ENCODE peak calls at places on chromosomes 2 and 18, in five cellular contexts. B is breast epithelium, W is HCT116, N is body of pancreas, O is IMR-90. E is an unnamed sample.

GRCh38 chr18:76209597-76209996 is 285.4 kb downstream of the ZNF516 start:
- DNase-seq in O (peak), W (no peak), N (no peak), B (no peak), E (no peak)

GRCh38 chr18:47215554-47216138 is 35.8 kb downstream of the SKOR2 start:
- DNase-seq in O (peak), N (no peak), B (no peak), W (peak), E (peak)

GRCh38 chr2:176129825-176130152 is 284 bp downstream of the HOXD8 start:
- DNase-seq in O (no peak), B (no peak), N (no peak), W (no peak), E (no peak)

GRCh38 chr2:113175736-113176695 is 2.2 kb downstream of the PSD4 start:
- DNase-seq in O (no peak), B (no peak), W (no peak), N (no peak), E (no peak)

GRCh38 chr2:191638079-191638801 is 39.7 kb upstream of the NABP1 start:
- DNase-seq in W (no peak), B (no peak), O (no peak), N (no peak), E (no peak)

GRCh38 chr2:6986251-6986893 is 69.2 kb downstream of the RNF144A start:
- DNase-seq in B (no peak), N (peak), O (no peak), W (no peak), E (no peak)

GRCh38 chr2:12728221-12728777 is 11.6 kb downstream of the TRIB2 start:
- DNase-seq in N (no peak), W (no peak), B (no peak), O (no peak), E (no peak)

GRCh38 chr2:72894466-72894865 is 7.3 kb downstream of the SPR start:
- DNase-seq in B (no peak), O (no peak), N (no peak), W (no peak), E (no peak)

GRCh38 chr2:186927867-186928191 is 78.9 kb upstream of the ZSWIM2 start:
- DNase-seq in N (no peak), O (no peak), W (no peak), B (no peak), E (no peak)

GRCh38 chr2:208077286-208077685 is 47.0 kb downstream of the CRYGD start:
- DNase-seq in W (no peak), O (peak), B (no peak), N (no peak), E (no peak)

GRCh38 chr2:207202645-207203044 is 36.9 kb upstream of the KLF7 start:
- DNase-seq in W (peak), B (no peak), O (peak), N (no peak), E (no peak)

GRCh38 chr2:84249140-84249539 is 209.9 kb downstream of the SUCLG1 start:
- DNase-seq in B (no peak), W (no peak), N (no peak), O (no peak), E (no peak)

GRCh38 chr2:85273732-85274731 is 53.8 kb downstream of the TGOLN2 start:
- DNase-seq in W (no peak), O (peak), N (no peak), B (peak), E (no peak)

GRCh38 chr2:215396595-215397313 is 39.1 kb downstream of the FN1 start:
- DNase-seq in W (no peak), N (no peak), O (peak), B (no peak), E (no peak)

GRCh38 chr18:35324926-35325655 is 19.1 kb downstream of the ZNF24 start:
- DNase-seq in B (no peak), W (no peak), O (peak), N (no peak), E (no peak)

GRCh38 chr2:54945401-54946219 is 104.6 kb downstream of the RTN4 start:
- DNase-seq in B (peak), N (peak), W (no peak), O (peak), E (peak)

GRCh38 chr18:23877371-23877770 is 137.2 kb upstream of the TTC39C start:
- DNase-seq in N (no peak), B (no peak), O (no peak), W (no peak), E (no peak)

GRCh38 chr2:39141346-39142011 is 20.6 kb upstream of the SOS1 start:
- DNase-seq in N (no peak), B (no peak), O (no peak), W (no peak), E (no peak)

GRCh38 chr2:47265158-47265557 is 110.0 kb upstream of the STPG4 start:
- DNase-seq in O (no peak), B (no peak), W (no peak), N (no peak), E (no peak)

GRCh38 chr2:40431600-40431955 is 20.3 kb downstream of the SLC8A1 start:
- DNase-seq in B (no peak), O (peak), N (no peak), W (no peak), E (no peak)

GRCh38 chr2:179991344-179991743 is 15.8 kb downstream of the CWC22 start:
- DNase-seq in O (no peak), N (no peak), W (no peak), B (no peak), E (no peak)

GRCh38 chr18:22136395-22136794 is 33.0 kb upstream of the GATA6 start:
- DNase-seq in W (no peak), B (no peak), N (no peak), O (peak), E (no peak)

GRCh38 chr2:222688912-222689311 is 17.5 kb downstream of the MOGAT1 start:
- DNase-seq in O (no peak), B (no peak), W (no peak), N (no peak), E (no peak)

GRCh38 chr2:95347681-95348608 is 50.8 kb downstream of the KCNIP3 start:
- DNase-seq in W (no peak), N (no peak), O (no peak), B (no peak), E (peak)

GRCh38 chr2:223947711-223948205 is 2.6 kb upstream of the WDFY1 start:
- DNase-seq in O (no peak), W (no peak), N (no peak), B (no peak), E (no peak)

GRCh38 chr2:39913648-39914456 is 134.8 kb upstream of the THUMPD2 start:
- DNase-seq in B (no peak), O (peak), N (no peak), W (peak), E (no peak)

GRCh38 chr18:33596178-33596854 is 18.3 kb downstream of the ASXL3 start:
- DNase-seq in O (peak), B (no peak), W (no peak), N (no peak), E (no peak)

GRCh38 chr2:240300261-240300821 is 135.1 kb upstream of the GPC1 start:
- DNase-seq in N (no peak), B (no peak), O (no peak), W (no peak), E (peak)

GRCh38 chr2:100819365-100820345 is at the start of gene NPAS2:
- DNase-seq in O (peak), N (peak), W (no peak), B (peak), E (peak)

GRCh38 chr18:3775996-3776395 is 326.0 kb downstream of the TGIF1 start:
- DNase-seq in O (no peak), N (no peak), W (no peak), B (no peak), E (no peak)

GRCh38 chr18:32613821-32614220 is 143.1 kb upstream of the GAREM1 start:
- DNase-seq in N (no peak), O (no peak), W (no peak), B (no peak), E (no peak)

GRCh38 chr2:232367591-232368233 is 10.8 kb upstream of the ALPP start:
- DNase-seq in B (no peak), N (no peak), W (no peak), O (no peak), E (no peak)
- TF ChIP-seq CTCF in B (no peak), N (no peak), W (peak), O (no peak), E (no peak)

GRCh38 chr2:181536730-181537129 is 79.5 kb downstream of the ITGA4 start:
- DNase-seq in W (no peak), O (no peak), N (no peak), B (no peak), E (no peak)
- TF ChIP-seq POLR2A in W (no peak), O (no peak), N (no peak), B (no peak), E (no peak)

GRCh38 chr2:150479075-150479915 is 8.2 kb downstream of the RND3 start:
- DNase-seq in O (peak), B (no peak), W (no peak), N (no peak), E (no peak)
- H3K4me3 ChIP-seq in O (peak), B (no peak), W (no peak), N (no peak), E (no peak)

DNA sequence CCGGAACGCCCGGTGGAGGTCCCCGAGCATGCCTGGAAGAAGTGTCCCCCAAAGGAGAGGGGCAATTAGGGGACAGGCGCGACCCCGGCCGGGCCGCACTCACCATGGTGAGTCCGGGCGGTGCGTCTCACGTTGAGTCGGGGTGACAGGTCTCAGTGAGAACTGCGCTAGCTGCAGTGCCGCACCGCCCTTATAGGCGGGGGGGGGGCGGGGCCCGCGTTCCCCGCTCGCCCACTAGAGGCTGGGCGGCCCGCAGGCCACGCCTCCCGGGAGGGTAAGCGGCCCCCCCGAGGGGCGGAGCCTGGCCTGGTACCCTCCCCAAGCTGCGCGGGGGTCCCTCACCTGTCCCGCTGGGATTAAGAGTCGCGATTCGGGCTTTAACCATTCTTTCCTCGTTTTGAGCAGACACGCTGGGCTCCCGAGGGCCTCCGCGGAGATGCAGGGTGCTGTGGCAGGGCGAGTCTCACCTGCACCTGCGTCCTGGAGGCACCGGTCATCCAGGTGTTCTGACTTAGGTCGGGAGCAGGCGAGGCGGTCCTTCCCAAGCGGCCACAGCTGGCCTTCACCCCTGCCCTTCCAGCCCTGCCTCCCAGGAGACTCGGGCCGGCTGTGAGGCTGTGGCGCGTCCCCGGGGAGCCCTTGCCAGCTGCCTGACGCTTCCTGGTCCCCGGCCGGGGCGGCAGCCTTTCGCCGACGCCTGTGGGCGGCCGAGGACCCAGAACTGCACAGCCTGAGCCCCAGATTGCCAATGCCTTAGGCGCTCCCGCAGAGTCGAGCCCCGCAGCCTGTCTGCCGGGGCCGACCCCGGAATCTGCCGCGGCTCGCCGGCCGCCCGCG is at the start of gene TUBA4A:
- DNase-seq in O (peak), N (peak), W (peak), B (peak), E (peak)
- TF ChIP-seq CTCF in O (no peak), N (peak), W (no peak), B (peak), E (no peak)

DNA sequence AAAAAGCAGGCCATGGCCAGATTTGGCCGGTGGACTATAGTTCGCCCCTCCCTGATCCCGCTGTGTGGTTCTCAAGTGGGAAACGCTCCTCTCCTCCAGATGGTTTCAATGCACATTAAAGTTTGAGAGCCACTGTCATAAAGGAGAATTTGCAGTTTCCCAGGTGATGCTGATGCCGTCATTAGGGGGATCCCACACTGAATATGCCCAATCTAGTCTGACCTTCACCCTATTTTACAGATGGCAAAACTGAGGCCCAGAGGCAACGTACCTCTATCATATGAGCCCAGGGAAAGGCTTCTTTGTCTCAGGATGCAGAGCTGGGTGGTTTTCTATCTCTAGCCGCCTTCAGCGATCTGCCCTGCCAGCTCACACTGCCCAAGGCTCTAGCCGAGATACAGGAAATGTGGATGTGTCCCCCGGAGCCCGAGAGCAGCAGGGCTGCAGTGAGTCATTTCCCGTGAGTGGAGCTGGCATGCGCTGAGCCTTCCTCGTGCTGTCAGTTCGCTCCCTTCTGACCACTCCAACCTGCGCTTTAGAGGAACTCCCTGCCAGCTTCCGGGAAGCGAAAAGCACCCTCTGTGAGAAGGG is 116.2 kb downstream of the SMAD7 start:
- DNase-seq in O (peak), N (peak), W (peak), B (peak), E (peak)
- TF ChIP-seq POLR2A in O (peak), N (no peak), W (no peak), B (no peak), E (no peak)

GRCh38 chr2:138090330-138090729 is 126.1 kb downstream of the HNMT start:
- DNase-seq in W (peak), O (peak), B (no peak), N (no peak), E (no peak)

GRCh38 chr2:138087761-138088602 is 123.7 kb downstream of the HNMT start:
- DNase-seq in N (peak), O (no peak), B (no peak), W (no peak), E (peak)

GRCh38 chr2:138081225-138082073 is 117.2 kb downstream of the HNMT start:
- DNase-seq in W (no peak), O (no peak), N (no peak), B (no peak), E (no peak)

GRCh38 chr2:138084206-138084605 is 119.9 kb downstream of the HNMT start:
- DNase-seq in O (no peak), W (no peak), B (no peak), N (no peak), E (no peak)

DNA sequence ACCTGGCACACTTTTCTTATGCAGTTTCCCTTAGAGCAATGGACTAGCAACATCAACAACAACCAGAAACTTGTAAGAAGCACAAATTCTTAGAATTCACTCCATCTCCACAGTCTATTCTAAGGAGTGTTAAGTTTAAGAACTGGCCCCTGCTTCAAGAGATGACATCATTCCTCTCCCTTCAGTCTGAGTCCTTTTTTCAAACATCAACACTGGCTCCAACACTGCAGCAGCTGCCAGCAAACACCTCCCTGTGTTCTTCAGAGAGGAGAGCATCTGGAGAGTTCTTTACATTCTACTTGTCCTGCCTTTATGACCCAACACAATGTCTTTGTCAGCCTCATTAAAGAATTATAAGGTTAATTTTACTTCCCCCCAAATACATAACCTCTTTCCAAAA is 122.3 kb downstream of the HNMT start:
- DNase-seq in N (no peak), W (no peak), O (peak), B (no peak), E (no peak)
- H3K4me3 ChIP-seq in N (no peak), W (no peak), O (no peak), B (no peak), E (no peak)

GRCh38 chr2:43788646-43789045 is 14.8 kb downstream of the DYNC2LI1 start:
- DNase-seq in W (no peak), N (no peak), O (no peak), B (no peak), E (no peak)
- TF ChIP-seq CTCF in W (no peak), N (no peak), O (no peak), B (no peak), E (no peak)

DNA sequence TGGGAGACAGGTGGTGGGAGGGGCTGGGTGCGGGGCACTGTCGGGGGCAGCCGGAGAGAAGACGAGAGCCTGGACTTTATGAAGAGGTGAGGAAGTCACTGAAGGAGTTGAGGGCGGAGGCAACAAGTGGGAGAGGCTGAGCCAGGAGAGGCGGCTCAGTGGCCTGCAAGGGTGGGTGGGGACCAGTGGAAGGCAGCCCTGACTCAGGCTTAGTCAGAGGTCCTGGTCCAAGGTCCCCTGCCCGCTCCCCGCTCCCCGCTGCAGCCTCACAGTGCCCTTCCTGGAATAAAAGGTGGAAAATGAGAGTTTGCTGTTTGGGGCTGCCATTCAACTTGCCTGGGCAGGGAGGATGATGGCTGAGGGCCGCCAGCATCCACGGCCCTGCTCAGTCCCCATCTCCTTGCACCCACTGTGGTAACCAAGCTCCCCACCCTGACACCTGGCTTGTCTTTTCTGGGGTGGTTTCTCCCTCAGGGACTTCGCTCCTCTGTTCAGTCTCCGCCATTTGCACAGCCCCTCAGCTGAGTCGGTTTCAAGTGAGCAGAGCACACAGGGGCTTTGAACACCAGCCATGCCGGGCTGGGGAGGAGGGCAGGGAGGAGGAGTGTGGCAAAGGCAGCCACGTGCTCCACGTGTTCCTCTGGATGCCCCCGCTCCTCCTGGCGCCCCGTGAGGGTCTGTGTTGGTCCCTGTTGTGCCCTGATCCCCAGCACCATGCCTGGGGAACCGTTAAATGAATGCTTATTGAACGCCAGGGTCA is 13.7 kb upstream of the RALB start:
- DNase-seq in W (peak), O (peak), N (no peak), B (no peak), E (no peak)
- TF ChIP-seq POLR2A in W (no peak), O (no peak), N (no peak), B (no peak), E (no peak)

DNA sequence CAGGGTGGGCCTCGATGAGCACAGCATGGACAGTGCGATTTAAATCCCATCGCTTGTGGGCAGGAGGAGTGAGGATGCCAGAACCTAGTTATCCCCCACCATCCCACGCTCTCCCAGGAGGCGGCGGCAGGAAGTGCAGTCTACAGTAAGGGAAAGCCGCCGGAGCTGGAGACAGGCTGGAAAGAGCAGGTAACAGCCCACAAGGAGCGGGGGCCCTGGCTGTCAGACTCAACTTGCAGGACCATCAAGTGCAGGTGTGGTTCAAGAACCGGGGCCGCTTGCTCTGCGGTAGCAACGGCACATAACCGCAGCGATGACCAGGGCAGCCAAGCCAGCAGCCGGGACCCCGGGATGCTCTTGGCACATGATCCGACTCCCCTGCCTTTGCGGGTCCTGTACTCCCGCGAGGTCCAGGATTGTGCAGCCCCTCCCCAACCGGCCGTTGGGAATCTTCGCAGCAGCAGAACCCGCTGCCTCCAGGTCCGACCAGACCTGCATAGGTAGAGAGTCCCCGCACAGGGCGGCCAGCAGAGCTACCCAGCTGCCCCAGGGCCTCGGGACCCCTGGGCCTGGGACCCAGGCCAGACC is 82.1 kb downstream of the BIN1 start:
- DNase-seq in N (no peak), O (peak), B (no peak), W (no peak), E (peak)
- H3K4me3 ChIP-seq in N (no peak), O (peak), B (peak), W (no peak), E (no peak)

E was measured in lower leg skin.